ENCODE peak calls at places on chromosomes 3 and 15, in eight cellular contexts. B, P, G, V, D, O, K and C are unnamed samples.

GRCh38 chr3:52144034-52144795 is 10.0 kb downstream of the POC1A start:
- DNase-seq in B (peak), P (peak), G (peak), V (no peak), D (peak), O (peak), K (peak), C (peak)

GRCh38 chr15:79209690-79210089 is 72.8 kb upstream of the ANKRD34C start:
- DNase-seq in B (no peak), P (no peak), G (no peak), V (no peak), D (no peak), O (no peak), K (no peak), C (no peak)

GRCh38 chr15:79121571-79121970 is 31.0 kb upstream of the RASGRF1 start:
- DNase-seq in B (no peak), P (no peak), G (no peak), V (no peak), D (no peak), O (no peak), K (no peak), C (peak)

GRCh38 chr15:99762288-99762687 is 29.1 kb upstream of the LYSMD4 start:
- DNase-seq in B (no peak), P (no peak), G (no peak), V (no peak), D (no peak), O (no peak), K (no peak), C (no peak)

GRCh38 chr3:13579089-13579488 is 30.2 kb downstream of the FBLN2 start:
- DNase-seq in B (no peak), P (no peak), G (peak), V (no peak), D (no peak), O (peak), K (peak), C (no peak)

GRCh38 chr3:12352253-12352652 is 63.4 kb downstream of the PPARG start:
- DNase-seq in B (no peak), P (no peak), G (no peak), V (no peak), D (no peak), O (peak), K (no peak), C (no peak)

GRCh38 chr15:100090411-100090810 is 251.4 kb downstream of the ADAMTS17 start:
- DNase-seq in B (no peak), P (no peak), G (no peak), V (no peak), D (no peak), O (no peak), K (no peak), C (no peak)

GRCh38 chr3:127762077-127762786 is 60.1 kb downstream of the MGLL start:
- DNase-seq in B (no peak), P (peak), G (no peak), V (peak), D (no peak), O (peak), K (no peak), C (peak)

GRCh38 chr3:13619661-13620230 is 70.8 kb downstream of the FBLN2 start:
- DNase-seq in B (no peak), P (no peak), G (no peak), V (no peak), D (no peak), O (no peak), K (no peak), C (no peak)

GRCh38 chr15:98703291-98703690 is 55.0 kb downstream of the IGF1R start:
- DNase-seq in B (no peak), P (no peak), G (no peak), V (no peak), D (no peak), O (no peak), K (peak), C (no peak)

GRCh38 chr3:112770026-112770626 is 76.5 kb downstream of the CD200R1L start:
- DNase-seq in B (no peak), P (no peak), G (peak), V (no peak), D (peak), O (peak), K (peak), C (peak)

GRCh38 chr3:173584093-173584833 is 186.7 kb downstream of the NLGN1 start:
- DNase-seq in B (peak), P (peak), G (peak), V (no peak), D (no peak), O (peak), K (peak), C (no peak)

GRCh38 chr15:66293419-66294156 is at the start of gene DIS3L:
- DNase-seq in B (peak), P (peak), G (peak), V (no peak), D (peak), O (peak), K (peak), C (peak)

GRCh38 chr15:40925495-40925862 is 3.7 kb upstream of the DLL4 start:
- DNase-seq in B (no peak), P (no peak), G (no peak), V (no peak), D (no peak), O (no peak), K (no peak), C (no peak)

GRCh38 chr15:44788748-44789147 is 52.4 kb downstream of the TRIM69 start:
- DNase-seq in B (no peak), P (no peak), G (peak), V (no peak), D (peak), O (no peak), K (peak), C (peak)

GRCh38 chr3:172065967-172066762 is 26.8 kb downstream of the FNDC3B start:
- DNase-seq in B (peak), P (no peak), G (peak), V (no peak), D (no peak), O (peak), K (peak), C (no peak)

GRCh38 chr15:73650387-73651126 is 17.4 kb upstream of the NPTN start:
- DNase-seq in B (no peak), P (peak), G (peak), V (no peak), D (no peak), O (peak), K (peak), C (no peak)

GRCh38 chr15:60299452-60300047 is 98.2 kb downstream of the ANXA2 start:
- DNase-seq in B (peak), P (no peak), G (peak), V (peak), D (no peak), O (no peak), K (peak), C (no peak)

GRCh38 chr3:48851407-48851806 is 3.7 kb upstream of the PRKAR2A start:
- DNase-seq in B (peak), P (no peak), G (peak), V (no peak), D (no peak), O (peak), K (no peak), C (no peak)

GRCh38 chr3:115325539-115325938 is 178.5 kb upstream of the ZBTB20 start:
- DNase-seq in B (peak), P (no peak), G (peak), V (no peak), D (no peak), O (peak), K (peak), C (no peak)

GRCh38 chr3:159458010-159458409 is 530.6 kb upstream of the IL12A start:
- DNase-seq in B (no peak), P (no peak), G (peak), V (no peak), D (no peak), O (peak), K (peak), C (no peak)

GRCh38 chr3:141405025-141405424 is 36.7 kb downstream of the ZBTB38 start:
- DNase-seq in B (no peak), P (no peak), G (peak), V (no peak), D (no peak), O (peak), K (peak), C (no peak)

GRCh38 chr3:97575742-97576141 is 188.8 kb upstream of the ARL6 start:
- DNase-seq in B (no peak), P (no peak), G (no peak), V (no peak), D (no peak), O (no peak), K (no peak), C (no peak)

GRCh38 chr3:111616417-111617105 is 21.4 kb upstream of the ZBED2 start:
- DNase-seq in B (no peak), P (peak), G (peak), V (no peak), D (peak), O (peak), K (peak), C (peak)